ENCODE peak calls at places on chromosome 9, in six cellular contexts. A is cardiac fibroblast, K is GM12878, J is cardiac muscle cell, D is RWPE1, P is natural killer cell. V is an unnamed sample.
A peak's percentile ranks its signal among the peaks of the same experiment; 100 is the strongest.

GRCh38 chr9:304519-305185 is 90.0 kb downstream of the DOCK8 start:
- DNase-seq in P (no peak), J (no peak), K (no peak), A (no peak), D (peak; percentile 34), V (no peak)

GRCh38 chr9:840343-840742 is 1.2 kb upstream of the DMRT1 start:
- DNase-seq in J (no peak), K (no peak), A (no peak), P (no peak), D (no peak), V (no peak)

GRCh38 chr9:137453643-137454081 is 5.5 kb downstream of the NSMF start:
- DNase-seq in J (peak; percentile 88), A (peak; percentile 45), K (no peak), D (peak; percentile 85), P (peak; percentile 63), V (no peak)

GRCh38 chr9:121156263-121156731 is 45.4 kb downstream of the RAB14 start:
- DNase-seq in D (peak; percentile 95), K (peak; percentile 72), A (peak; percentile 78), J (no peak), P (no peak), V (peak; percentile 88)

GRCh38 chr9:3321186-3321585 is 204.6 kb downstream of the RFX3 start:
- DNase-seq in P (no peak), J (no peak), D (no peak), A (no peak), K (no peak), V (no peak)

GRCh38 chr9:93022721-93023520 is 35.6 kb upstream of the SUSD3 start:
- DNase-seq in A (no peak), K (no peak), J (no peak), P (no peak), D (no peak), V (no peak)

GRCh38 chr9:76403352-76403751 is 9.1 kb upstream of the RFK start:
- DNase-seq in K (peak; percentile 55), J (no peak), P (no peak), A (peak; percentile 92), D (peak; percentile 54), V (peak; percentile 77)

GRCh38 chr9:7721291-7721690 is 78.3 kb downstream of the DMAC1 start:
- DNase-seq in K (no peak), A (no peak), J (no peak), D (no peak), P (no peak), V (no peak)

GRCh38 chr9:133493428-133493827 is 14.5 kb upstream of the SLC2A6 start:
- DNase-seq in K (no peak), J (no peak), P (no peak), D (no peak), A (no peak), V (no peak)

GRCh38 chr9:138101444-138102234 is 224.1 kb downstream of the CACNA1B start:
- DNase-seq in A (no peak), K (no peak), J (no peak), P (no peak), D (no peak), V (no peak)

GRCh38 chr9:16521868-16522381 is 348.5 kb downstream of the BNC2 start:
- DNase-seq in P (no peak), K (no peak), D (peak; percentile 34), A (peak; percentile 79), J (no peak), V (peak; percentile 99)

GRCh38 chr9:137696526-137696925 is 77.7 kb downstream of the EHMT1 start:
- DNase-seq in A (no peak), J (no peak), D (no peak), K (no peak), P (no peak), V (no peak)

GRCh38 chr9:126391713-126392661 is 65.4 kb downstream of the MVB12B start:
- DNase-seq in D (no peak), J (no peak), A (no peak), P (no peak), K (no peak), V (no peak)

GRCh38 chr9:130478152-130478551 is 33.4 kb downstream of the ASS1 start:
- DNase-seq in A (no peak), P (no peak), K (no peak), D (no peak), J (no peak), V (no peak)

GRCh38 chr9:78566948-78567675 is 270.2 kb downstream of the PSAT1 start:
- DNase-seq in A (peak; percentile 74), D (peak; percentile 23), K (no peak), P (no peak), J (no peak), V (peak; percentile 60)

GRCh38 chr9:123424131-123424530 is 68.1 kb downstream of the CRB2 start:
- DNase-seq in P (no peak), A (no peak), K (no peak), J (no peak), D (no peak), V (no peak)

GRCh38 chr9:89748020-89748670 is 143.3 kb downstream of the GADD45G start:
- DNase-seq in D (no peak), J (no peak), A (no peak), P (no peak), K (no peak), V (no peak)

GRCh38 chr9:127505396-127506116 is 54.2 kb downstream of the LRSAM1 start:
- DNase-seq in J (peak; percentile 47), D (peak; percentile 67), P (no peak), A (peak; percentile 50), K (no peak), V (no peak)

GRCh38 chr9:119968837-119969707 is 599.8 kb upstream of the BRINP1 start:
- DNase-seq in D (peak; percentile 84), K (no peak), A (peak; percentile 62), J (peak; percentile 84), P (peak; percentile 29), V (peak; percentile 46)

GRCh38 chr9:110650261-110650660 is 18.3 kb upstream of the MUSK start:
- DNase-seq in P (no peak), A (peak; percentile 89), D (no peak), J (peak; percentile 56), K (no peak), V (peak; percentile 84)

GRCh38 chr9:133387680-133388079 is 11.5 kb downstream of the STKLD1 start:
- DNase-seq in P (no peak), D (peak; percentile 61), A (no peak), J (no peak), K (no peak), V (no peak)

GRCh38 chr9:123028136-123028535 is 5.3 kb upstream of the GPR21 start:
- DNase-seq in D (no peak), P (no peak), K (no peak), J (no peak), A (no peak), V (no peak)

GRCh38 chr9:34659592-34660253 is 2.7 kb downstream of the CCL27 start:
- DNase-seq in J (no peak), D (peak; percentile 48), A (peak; percentile 22), P (no peak), K (no peak), V (no peak)

GRCh38 chr9:95058121-95058785 is 259.3 kb downstream of the FANCC start:
- DNase-seq in P (no peak), A (no peak), D (no peak), K (no peak), J (no peak), V (no peak)

GRCh38 chr9:95055337-95055850 is 262.1 kb downstream of the FANCC start:
- DNase-seq in K (no peak), P (no peak), D (no peak), A (peak; percentile 27), J (no peak), V (no peak)

GRCh38 chr9:95055851-95056551 is 261.5 kb downstream of the FANCC start:
- DNase-seq in A (peak; percentile 63), P (no peak), D (no peak), K (no peak), J (no peak), V (peak; percentile 66)

GRCh38 chr9:95058795-95059386 is 258.6 kb downstream of the FANCC start:
- DNase-seq in A (no peak), P (no peak), D (no peak), J (no peak), K (no peak), V (peak; percentile 58)

DNA sequence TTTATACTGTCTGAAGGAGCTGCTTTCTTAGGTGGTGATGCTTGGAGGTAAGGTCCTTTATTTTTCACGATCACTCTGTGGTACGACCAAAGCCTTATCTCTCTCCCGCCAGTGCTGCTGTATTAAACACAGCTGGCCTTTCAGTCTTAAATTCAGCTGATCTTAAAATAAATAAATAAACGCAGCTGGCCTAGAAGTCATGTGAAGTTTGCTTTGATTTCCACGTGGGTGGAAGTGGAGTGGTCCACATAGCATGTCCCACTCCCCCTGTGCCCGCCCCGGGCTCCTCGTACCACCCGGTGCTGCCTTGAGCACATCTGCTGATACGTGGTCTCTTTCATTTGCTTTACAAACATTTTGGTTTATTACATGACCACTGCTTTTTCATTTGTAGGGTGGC is 260.4 kb downstream of the FANCC start:
- DNase-seq in P (no peak), K (no peak), D (no peak), A (no peak), J (no peak), V (peak; percentile 42)
- TF ChIP-seq CTCF in P (no peak), K (no peak), D (no peak), A (no peak), J (no peak), V (no peak)

GRCh38 chr9:106893088-106893487 is 30.1 kb downstream of the ZNF462 start:
- DNase-seq in A (peak; percentile 88), J (no peak), D (peak; percentile 38), P (no peak), K (no peak), V (peak; percentile 72)
- TF ChIP-seq CTCF in A (no peak), J (no peak), D (no peak), P (no peak), K (no peak), V (no peak)

GRCh38 chr9:97474373-97474925 is 27.0 kb upstream of the TMOD1 start:
- DNase-seq in D (no peak), J (no peak), A (peak; percentile 12), K (no peak), P (no peak), V (peak; percentile 6)

GRCh38 chr9:97468658-97469448 is 32.6 kb upstream of the TMOD1 start:
- DNase-seq in D (peak; percentile 84), A (peak; percentile 78), J (peak; percentile 87), P (no peak), K (peak; percentile 59), V (peak; percentile 38)

GRCh38 chr9:97475079-97475478 is 26.4 kb upstream of the TMOD1 start:
- DNase-seq in J (no peak), A (peak; percentile 14), K (no peak), D (no peak), P (no peak), V (peak; percentile 3)

GRCh38 chr9:97473717-97474116 is 27.7 kb upstream of the TMOD1 start:
- DNase-seq in A (no peak), P (no peak), K (no peak), J (no peak), D (no peak), V (no peak)

DNA sequence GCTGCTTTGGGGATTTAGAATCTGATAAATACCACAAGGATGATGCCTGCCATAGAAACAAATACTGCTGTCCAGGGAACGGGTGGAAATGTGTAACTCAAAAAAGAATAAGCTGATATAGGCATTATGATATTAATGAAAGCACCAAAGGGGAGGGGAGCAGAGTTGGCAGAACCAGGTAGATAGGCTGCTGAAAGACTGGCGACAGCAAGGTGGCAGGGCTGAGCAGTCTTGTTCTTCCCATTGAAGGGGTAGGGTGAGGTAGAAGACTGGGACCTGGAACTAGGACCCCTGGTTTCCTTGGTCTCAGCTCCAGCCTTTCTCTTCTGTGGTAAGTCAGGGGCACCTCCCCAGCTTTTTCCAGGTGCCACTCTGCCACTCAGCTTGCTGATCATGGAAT is 31.4 kb upstream of the TMOD1 start:
- DNase-seq in P (no peak), K (no peak), D (peak; percentile 26), A (no peak), J (peak; percentile 38), V (no peak)
- TF ChIP-seq CTCF in P (no peak), K (peak; percentile 39), D (no peak), A (peak; percentile 18), J (peak; percentile 9), V (no peak)

GRCh38 chr9:18791074-18791473 is 241.9 kb downstream of the SAXO1 start:
- DNase-seq in A (peak; percentile 17), P (no peak), K (no peak), D (no peak), J (peak; percentile 80), V (no peak)
- TF ChIP-seq CTCF in A (peak; percentile 39), P (no peak), K (peak; percentile 49), D (no peak), J (peak; percentile 46), V (peak; percentile 40)